ENCODE peak calls at places on chromosomes 1 and 21, in eight cellular contexts. R is body of pancreas, V is adrenal gland, N is transverse colon, U is breast epithelium, H is IMR-90, A is uterus, J is tibial nerve. Z is an unnamed sample. For H3K4me1, the result is how much of the 10 kb centered on the place peaks cover.

GRCh38 chr1:102852583-102852982 is 255.7 kb downstream of the COL11A1 start:
- DNase-seq in J (no peak), N (no peak), H (peak), U (no peak), A (no peak), V (no peak), R (no peak), Z (no peak)

GRCh38 chr21:16370176-16370575 is 640.4 kb downstream of the USP25 start:
- DNase-seq in H (no peak), A (no peak), U (no peak), J (no peak), V (no peak), R (no peak), N (no peak), Z (no peak)

GRCh38 chr1:180970333-180971079 is 52.2 kb downstream of the STX6 start:
- DNase-seq in H (no peak), N (no peak), R (no peak), V (no peak), A (no peak), J (no peak), U (no peak), Z (no peak)

GRCh38 chr1:41713557-41714327 is 205.0 kb downstream of the HIVEP3 start:
- DNase-seq in R (no peak), A (peak), N (no peak), J (no peak), V (no peak), U (no peak), H (peak), Z (no peak)

GRCh38 chr1:196607940-196608339 is 300 bp downstream of the KCNT2 start:
- DNase-seq in N (no peak), A (no peak), J (no peak), H (no peak), R (no peak), U (no peak), V (no peak), Z (no peak)

GRCh38 chr1:53535846-53536245 is 76.6 kb downstream of the DMRTB1 start:
- DNase-seq in U (no peak), J (no peak), A (no peak), N (no peak), R (no peak), H (peak), V (no peak), Z (no peak)

GRCh38 chr1:23282967-23283366 is 61.1 kb downstream of the HNRNPR start:
- DNase-seq in J (no peak), U (no peak), A (no peak), H (peak), N (no peak), V (no peak), R (no peak), Z (no peak)

GRCh38 chr1:243963566-243963965 is 87.5 kb upstream of the ZBTB18 start:
- DNase-seq in H (no peak), R (no peak), A (no peak), U (no peak), V (no peak), J (no peak), N (no peak), Z (no peak)

GRCh38 chr1:118711356-118711755 is 276.8 kb downstream of the TBX15 start:
- DNase-seq in U (no peak), R (no peak), A (no peak), N (no peak), J (no peak), H (no peak), V (no peak), Z (no peak)

GRCh38 chr1:57848406-57848805 is 424.5 kb upstream of the DAB1 start:
- DNase-seq in U (no peak), N (no peak), H (no peak), V (no peak), J (no peak), A (no peak), R (no peak), Z (no peak)

GRCh38 chr1:86699186-86699585 is 5.2 kb upstream of the SH3GLB1 start:
- DNase-seq in V (no peak), R (no peak), U (no peak), A (no peak), N (no peak), H (no peak), J (no peak), Z (no peak)

GRCh38 chr1:1677718-1678580 is 14.6 kb downstream of the SLC35E2B start:
- DNase-seq in A (no peak), V (peak), N (peak), H (no peak), U (no peak), J (peak), R (no peak), Z (no peak)

GRCh38 chr1:223462047-223462446 is 68.8 kb downstream of the CCDC185 start:
- DNase-seq in V (no peak), R (no peak), H (no peak), A (no peak), J (no peak), U (no peak), N (no peak), Z (no peak)

GRCh38 chr21:42654179-42654912 is 925 bp downstream of the PDE9A start:
- DNase-seq in R (no peak), U (no peak), V (no peak), H (no peak), A (no peak), J (no peak), N (no peak), Z (no peak)

GRCh38 chr1:59915516-59915915 is 11.1 kb downstream of the CYP2J2 start:
- DNase-seq in N (no peak), U (no peak), J (no peak), R (no peak), A (no peak), V (no peak), H (no peak), Z (no peak)

GRCh38 chr1:45348020-45348419 is 7.8 kb upstream of the MUTYH start:
- DNase-seq in V (no peak), N (no peak), H (peak), J (no peak), R (no peak), U (no peak), A (no peak), Z (no peak)

GRCh38 chr1:233367057-233367759 is 39.7 kb downstream of the MAP3K21 start:
- DNase-seq in H (no peak), N (no peak), U (no peak), A (no peak), J (no peak), V (no peak), R (no peak), Z (no peak)

GRCh38 chr1:25566730-25567341 is 23.4 kb downstream of the LDLRAP1 start:
- DNase-seq in H (peak), R (no peak), N (no peak), U (peak), V (peak), A (peak), J (peak), Z (peak)

GRCh38 chr1:198118136-198118535 is 38.7 kb upstream of the NEK7 start:
- DNase-seq in V (peak), H (peak), U (no peak), R (peak), J (peak), N (peak), A (peak), Z (no peak)

GRCh38 chr1:29875557-29876028 is 639.3 kb downstream of the PTPRU start:
- DNase-seq in H (no peak), A (no peak), J (no peak), U (peak), R (no peak), N (no peak), V (peak), Z (no peak)

GRCh38 chr1:222583079-222583478 is 6.7 kb downstream of the TAF1A start:
- DNase-seq in A (no peak), V (no peak), N (no peak), R (no peak), H (no peak), U (no peak), J (no peak), Z (no peak)

DNA sequence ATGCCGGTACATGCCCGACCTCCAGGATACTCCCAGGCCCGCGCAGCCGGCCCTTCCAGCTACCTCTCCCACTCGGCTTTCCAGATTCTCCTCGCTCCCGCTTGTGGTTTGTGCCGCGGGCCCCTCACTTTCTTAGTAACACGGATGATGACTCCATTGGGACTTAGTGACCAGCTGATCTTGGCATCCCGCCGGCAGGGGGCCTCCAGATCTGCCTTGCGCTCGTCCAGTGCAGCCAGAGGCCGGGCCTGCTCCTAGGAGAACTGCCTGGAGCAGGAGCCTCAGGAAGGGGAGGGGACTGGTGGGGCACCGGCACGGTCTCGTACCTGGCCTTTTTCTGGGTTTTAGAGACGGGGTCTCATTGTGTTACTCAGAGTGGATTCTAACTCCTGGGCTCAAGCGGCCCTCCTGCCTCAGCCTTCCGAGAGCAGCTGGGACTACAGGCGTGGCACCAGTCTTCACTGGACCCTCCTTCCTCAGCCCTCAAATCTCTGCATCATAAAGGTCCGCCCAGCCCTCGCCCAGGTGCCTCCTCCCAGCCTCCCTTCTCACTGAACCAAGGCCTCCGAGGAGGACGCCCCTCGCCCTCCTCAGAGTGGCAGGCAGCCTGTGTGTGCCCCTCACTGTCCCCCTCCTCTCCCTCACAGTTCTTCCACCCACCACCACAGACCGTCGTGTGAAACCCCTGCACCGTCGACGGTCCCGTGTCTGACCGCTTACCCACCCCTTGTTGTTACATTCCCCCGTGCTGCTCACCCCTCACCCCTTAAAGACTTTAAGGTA is 78.6 kb downstream of the SLC25A24 start:
- DNase-seq in U (no peak), A (no peak), V (no peak), R (no peak), H (peak), N (no peak), J (no peak), Z (no peak)
- H3K4me1 ChIP-seq in U (under half), A (under half), V (under half), R (under half), H (under half), N (under half), J (under half), Z (under half)

GRCh38 chr1:151047591-151047924 is at the start of gene C1orf56:
- DNase-seq in N (peak), R (peak), U (peak), V (peak), J (peak), H (peak), A (peak), Z (peak)
- TF ChIP-seq POLR2A in N (peak), R (peak), U (peak), V (peak), J (peak), H (peak), A (peak), Z (peak)

GRCh38 chr1:203407301-203407700 is 56.4 kb upstream of the FMOD start:
- DNase-seq in A (no peak), U (no peak), R (no peak), V (no peak), H (no peak), J (no peak), N (peak), Z (no peak)
- H3K4me1 ChIP-seq in A (under half), U (under half), R (under half), V (under half), H (under half), J (under half), N (under half), Z (under half)

GRCh38 chr21:44845418-44846200 is 27.7 kb upstream of the SUMO3 start:
- DNase-seq in V (peak), H (peak), J (peak), U (peak), A (peak), N (peak), R (peak), Z (peak)
- TF ChIP-seq POLR2A in V (no peak), H (no peak), J (no peak), U (no peak), A (no peak), N (no peak), R (no peak), Z (no peak)

GRCh38 chr1:84347547-84348239 is 46.2 kb downstream of the SAMD13 start:
- DNase-seq in U (no peak), R (no peak), A (no peak), V (no peak), J (no peak), N (no peak), H (peak), Z (no peak)
- H3K4me1 ChIP-seq in U (under half), R (under half), A (under half), V (under half), J (under half), N (under half), H (under half), Z (under half)

DNA sequence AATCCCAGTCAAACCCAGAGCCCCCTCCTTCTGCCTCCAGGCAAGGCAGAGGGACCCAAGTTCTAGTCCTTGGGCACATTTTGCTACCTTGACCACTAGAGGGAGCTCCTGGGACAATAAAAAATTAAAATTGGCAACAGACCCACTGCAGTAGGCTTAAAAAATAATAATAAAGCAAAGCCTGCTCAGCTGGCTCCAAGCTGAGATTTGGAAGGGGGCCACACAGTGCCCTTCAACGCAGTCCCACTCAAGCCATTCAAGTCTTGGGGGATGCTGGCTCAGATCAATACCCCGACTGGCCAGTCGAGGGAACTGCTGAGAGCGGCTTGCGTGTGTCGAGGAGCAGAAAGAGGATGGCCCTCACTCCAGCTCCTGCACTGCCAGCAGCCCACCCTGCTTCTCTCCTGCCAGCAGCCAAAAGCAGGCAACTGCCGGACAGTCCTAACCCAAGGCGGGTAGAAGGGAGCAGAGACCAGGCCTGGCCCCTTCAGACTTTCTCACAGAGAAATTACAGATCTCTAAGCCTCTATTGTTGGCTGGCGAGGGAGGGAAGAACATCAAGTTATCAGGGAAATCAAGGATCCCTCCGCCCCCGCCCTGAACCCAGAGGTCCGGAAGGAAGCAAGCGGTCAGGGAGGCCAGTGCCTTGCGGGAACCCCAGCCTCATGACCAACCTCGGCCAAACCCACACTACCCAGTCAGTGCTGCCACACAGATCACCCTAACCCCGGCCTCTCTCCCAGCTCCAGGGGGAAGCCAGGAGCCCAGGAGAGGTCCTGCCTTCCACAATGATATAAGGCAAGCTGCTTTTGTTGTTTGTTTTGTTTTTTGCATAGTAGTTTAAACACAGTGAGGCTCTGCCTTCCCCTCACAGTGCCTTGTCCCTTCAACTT is 4.9 kb upstream of the ALDH4A1 start:
- DNase-seq in A (peak), R (peak), J (no peak), V (peak), H (peak), U (no peak), N (peak), Z (peak)
- TF ChIP-seq POLR2A in A (no peak), R (no peak), J (no peak), V (no peak), H (no peak), U (no peak), N (no peak), Z (no peak)

DNA sequence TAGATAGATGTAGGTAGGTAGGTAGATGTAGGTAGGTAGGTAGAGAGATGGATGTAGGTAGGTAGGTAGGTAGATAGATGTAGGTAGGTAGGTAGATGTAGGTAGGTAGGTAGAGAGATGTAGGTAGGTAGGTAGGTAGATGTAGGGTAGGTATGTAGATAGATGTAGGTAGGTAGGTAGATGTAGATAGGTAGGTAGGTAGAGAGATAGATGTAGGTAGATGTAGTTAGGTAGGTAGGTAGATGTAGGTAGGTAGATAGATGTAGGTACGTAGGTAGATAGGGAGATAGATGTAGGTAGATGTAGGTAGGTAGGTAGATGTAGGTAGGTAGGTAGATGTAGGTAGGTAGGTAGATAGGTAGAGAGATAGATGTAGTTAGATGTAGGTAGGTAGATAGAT is 62.3 kb upstream of the MORC3 start:
- DNase-seq in V (no peak), U (no peak), A (no peak), J (no peak), H (no peak), N (no peak), R (no peak), Z (no peak)
- H3K4me1 ChIP-seq in V (under half), U (under half), A (under half), J (under half), H (under half), N (under half), R (under half), Z (under half)